ENCODE peak calls at places on chromosomes 7 and 10, in nine cellular contexts. O, Q, Y, L, H, T, Z, E and X are unnamed samples.

GRCh38 chr10:42953684-42954674 is 122.9 kb upstream of the RET start:
- DNase-seq in O (no peak), Q (no peak), Y (no peak), L (no peak), H (no peak), T (no peak), Z (no peak), E (no peak), X (no peak)

GRCh38 chr7:127347567-127348246 is 44.8 kb downstream of the ZNF800 start:
- DNase-seq in O (peak), Q (peak), Y (peak), L (peak), H (peak), T (peak), Z (peak), E (peak), X (peak)

GRCh38 chr10:6280291-6280690 is 77.6 kb downstream of the PFKFB3 start:
- DNase-seq in O (no peak), Q (no peak), Y (no peak), L (no peak), H (no peak), T (no peak), Z (no peak), E (no peak), X (no peak)

GRCh38 chr10:122276611-122277205 is 5.6 kb downstream of the BTBD16 start:
- DNase-seq in O (no peak), Q (peak), Y (no peak), L (peak), H (no peak), T (no peak), Z (no peak), E (no peak), X (no peak)

GRCh38 chr7:34133356-34133982 is 228.1 kb downstream of the BMPER start:
- DNase-seq in O (no peak), Q (peak), Y (no peak), L (peak), H (no peak), T (no peak), Z (no peak), E (no peak), X (no peak)

GRCh38 chr10:2202401-2202800 is 465.1 kb upstream of the ADARB2 start:
- DNase-seq in O (no peak), Q (no peak), Y (no peak), L (no peak), H (no peak), T (no peak), Z (no peak), E (no peak), X (no peak)

GRCh38 chr10:3668276-3668960 is 116.6 kb downstream of the KLF6 start:
- DNase-seq in O (peak), Q (peak), Y (peak), L (peak), H (no peak), T (no peak), Z (no peak), E (no peak), X (no peak)

GRCh38 chr10:121510201-121510771 is 88.0 kb downstream of the FGFR2 start:
- DNase-seq in O (no peak), Q (no peak), Y (no peak), L (no peak), H (no peak), T (no peak), Z (no peak), E (no peak), X (no peak)

GRCh38 chr10:58180633-58181032 is 87.1 kb downstream of the IPMK start:
- DNase-seq in O (no peak), Q (no peak), Y (no peak), L (peak), H (no peak), T (no peak), Z (no peak), E (no peak), X (no peak)

GRCh38 chr7:102165136-102165535 is 121.5 kb upstream of the SH2B2 start:
- DNase-seq in O (no peak), Q (no peak), Y (no peak), L (no peak), H (no peak), T (no peak), Z (no peak), E (no peak), X (no peak)

GRCh38 chr10:60029441-60029840 is 123.1 kb upstream of the CCDC6 start:
- DNase-seq in O (no peak), Q (no peak), Y (no peak), L (no peak), H (no peak), T (no peak), Z (no peak), E (no peak), X (no peak)

GRCh38 chr7:2006921-2007381 is 225.8 kb downstream of the MAD1L1 start:
- DNase-seq in O (no peak), Q (no peak), Y (no peak), L (no peak), H (no peak), T (no peak), Z (no peak), E (peak), X (no peak)

GRCh38 chr10:132665946-132666732 is 119.8 kb downstream of the NKX6-2 start:
- DNase-seq in O (no peak), Q (peak), Y (no peak), L (no peak), H (no peak), T (no peak), Z (no peak), E (no peak), X (no peak)

GRCh38 chr7:42876182-42877068 is 35.4 kb downstream of the C7orf25 start:
- DNase-seq in O (peak), Q (peak), Y (peak), L (peak), H (peak), T (no peak), Z (peak), E (peak), X (no peak)

GRCh38 chr10:110395350-110396283 is 90.9 kb upstream of the SMNDC1 start:
- DNase-seq in O (no peak), Q (no peak), Y (no peak), L (peak), H (no peak), T (no peak), Z (no peak), E (peak), X (no peak)

GRCh38 chr7:114086906-114087651 is 168.3 kb upstream of the PPP1R3A start:
- DNase-seq in O (no peak), Q (peak), Y (no peak), L (peak), H (peak), T (no peak), Z (peak), E (no peak), X (no peak)

GRCh38 chr10:8055420-8056349 is 1.2 kb downstream of the GATA3 start:
- DNase-seq in O (no peak), Q (no peak), Y (no peak), L (no peak), H (no peak), T (no peak), Z (no peak), E (no peak), X (no peak)

GRCh38 chr10:86306628-86307278 is 59.8 kb downstream of the GRID1 start:
- DNase-seq in O (no peak), Q (peak), Y (no peak), L (peak), H (no peak), T (no peak), Z (no peak), E (no peak), X (no peak)

GRCh38 chr10:62096534-62096933 is 172.1 kb downstream of the RTKN2 start:
- DNase-seq in O (no peak), Q (no peak), Y (no peak), L (no peak), H (no peak), T (no peak), Z (no peak), E (no peak), X (no peak)

GRCh38 chr7:141675431-141676210 is 26.3 kb downstream of the DENND11 start:
- DNase-seq in O (no peak), Q (no peak), Y (no peak), L (no peak), H (no peak), T (no peak), Z (no peak), E (no peak), X (no peak)

GRCh38 chr10:128286413-128287097 is 160.3 kb upstream of the MKI67 start:
- DNase-seq in O (no peak), Q (no peak), Y (no peak), L (no peak), H (no peak), T (no peak), Z (no peak), E (no peak), X (no peak)

GRCh38 chr10:127015373-127015772 is 110.1 kb downstream of the DOCK1 start:
- DNase-seq in O (no peak), Q (no peak), Y (no peak), L (no peak), H (no peak), T (no peak), Z (no peak), E (no peak), X (no peak)

GRCh38 chr10:101244321-101245050 is 15.2 kb upstream of the LBX1 start:
- DNase-seq in O (no peak), Q (peak), Y (no peak), L (peak), H (no peak), T (no peak), Z (no peak), E (no peak), X (no peak)

GRCh38 chr7:1247527-1248041 is 14.9 kb downstream of the UNCX start:
- DNase-seq in O (no peak), Q (no peak), Y (no peak), L (no peak), H (no peak), T (no peak), Z (no peak), E (no peak), X (peak)

GRCh38 chr10:95295031-95295755 is 4.4 kb upstream of the PDLIM1 start:
- DNase-seq in O (peak), Q (peak), Y (no peak), L (peak), H (peak), T (no peak), Z (peak), E (no peak), X (peak)

GRCh38 chr10:97053285-97053684 is 132.5 kb downstream of the SLIT1 start:
- DNase-seq in O (no peak), Q (no peak), Y (no peak), L (no peak), H (no peak), T (no peak), Z (no peak), E (no peak), X (peak)

GRCh38 chr10:72065439-72066025 is 22.8 kb downstream of the SPOCK2 start:
- DNase-seq in O (no peak), Q (no peak), Y (no peak), L (no peak), H (no peak), T (no peak), Z (no peak), E (no peak), X (no peak)

GRCh38 chr10:50629495-50630122 is 5.9 kb upstream of the SGMS1 start:
- DNase-seq in O (no peak), Q (no peak), Y (no peak), L (no peak), H (no peak), T (no peak), Z (no peak), E (no peak), X (no peak)

GRCh38 chr10:2145486-2145885 is 408.2 kb upstream of the ADARB2 start:
- DNase-seq in O (no peak), Q (no peak), Y (no peak), L (no peak), H (no peak), T (no peak), Z (no peak), E (no peak), X (no peak)